ENCODE peak calls at places on chromosomes 12 and 14, in six cellular contexts. V, M, A, G, C and W are unnamed samples.

GRCh38 chr12:109617496-109617895 is 43.9 kb downstream of the MVK start:
- DNase-seq in C (no peak), G (no peak), M (no peak), A (no peak), V (no peak), W (no peak)

GRCh38 chr12:56257071-56257470 is 1.1 kb downstream of the ANKRD52 start:
- DNase-seq in M (no peak), C (no peak), G (no peak), V (no peak), A (no peak), W (no peak)

GRCh38 chr12:27646149-27646548 is 50.1 kb upstream of the REP15 start:
- DNase-seq in C (no peak), M (no peak), G (no peak), V (no peak), A (no peak), W (no peak)

GRCh38 chr12:75724913-75725312 is 213.5 kb upstream of the KRR1 start:
- DNase-seq in C (no peak), A (peak; percentile 86), V (peak; percentile 75), M (no peak), G (no peak), W (no peak)

GRCh38 chr14:53962954-53963490 is 6.4 kb upstream of the BMP4 start:
- DNase-seq in V (no peak), M (no peak), C (no peak), G (no peak), A (no peak), W (no peak)

GRCh38 chr14:99790201-99790977 is 2.8 kb upstream of the EML1 start:
- DNase-seq in V (no peak), G (no peak), A (no peak), C (no peak), M (no peak), W (no peak)

GRCh38 chr12:27818421-27818918 is 38.4 kb upstream of the MANSC4 start:
- DNase-seq in M (no peak), A (no peak), G (no peak), V (peak; percentile 15), C (no peak), W (no peak)

GRCh38 chr14:24634158-24634557 is at the start of gene GZMB:
- DNase-seq in M (peak; percentile 54), C (no peak), G (peak; percentile 37), V (no peak), A (peak; percentile 59), W (no peak)

GRCh38 chr12:119145367-119145766 is 33.4 kb upstream of the HSPB8 start:
- DNase-seq in V (no peak), M (no peak), G (no peak), A (no peak), C (peak; percentile 41), W (no peak)

GRCh38 chr12:122659579-122659978 is 43.6 kb downstream of the HCAR2 start:
- DNase-seq in G (no peak), A (no peak), M (no peak), C (no peak), V (no peak), W (no peak)

GRCh38 chr12:68056300-68056699 is 67.1 kb downstream of the IFNG-AS1 start:
- DNase-seq in G (peak; percentile 16), A (no peak), M (no peak), C (no peak), V (no peak), W (no peak)

GRCh38 chr12:116106870-116107269 is 170.6 kb downstream of the MED13L start:
- DNase-seq in G (no peak), A (no peak), V (no peak), C (no peak), M (no peak), W (no peak)

GRCh38 chr12:132451172-132451835 is 38.6 kb upstream of the FBRSL1 start:
- DNase-seq in C (no peak), G (peak; percentile 51), A (no peak), M (no peak), V (no peak), W (no peak)

GRCh38 chr12:71432936-71433335 is 6.7 kb upstream of the LGR5 start:
- DNase-seq in M (no peak), V (no peak), C (no peak), A (peak; percentile 84), G (no peak), W (no peak)

GRCh38 chr12:124480469-124481256 is 86.7 kb downstream of the NCOR2 start:
- DNase-seq in M (peak; percentile 15), C (no peak), A (no peak), V (no peak), G (peak; percentile 93), W (no peak)

GRCh38 chr12:101945361-101946232 is 68.2 kb downstream of the DRAM1 start:
- DNase-seq in C (no peak), V (peak; percentile 25), G (no peak), M (no peak), A (no peak), W (no peak)

GRCh38 chr14:69485261-69485660 is 733 bp downstream of the PLEKHD1 start:
- DNase-seq in G (no peak), M (no peak), V (no peak), C (no peak), A (no peak), W (no peak)

GRCh38 chr12:113472191-113473190 is 820 bp upstream of the LHX5 start:
- DNase-seq in C (no peak), A (no peak), G (no peak), V (no peak), M (no peak), W (no peak)

GRCh38 chr14:99566009-99566389 is 38.0 kb downstream of the CCDC85C start:
- DNase-seq in M (no peak), C (no peak), G (no peak), V (no peak), A (no peak), W (no peak)

GRCh38 chr12:115468087-115468510 is 784.1 kb upstream of the TBX3 start:
- DNase-seq in C (peak; percentile 43), M (no peak), G (peak; percentile 22), V (peak; percentile 16), A (peak; percentile 14), W (no peak)

GRCh38 chr12:131135311-131135785 is 181.6 kb downstream of the ADGRD1 start:
- DNase-seq in A (no peak), C (no peak), M (no peak), V (no peak), G (no peak), W (no peak)

GRCh38 chr14:68730811-68731425 is 61.9 kb downstream of the ZFP36L1 start:
- DNase-seq in A (no peak), C (peak; percentile 64), V (peak; percentile 11), G (no peak), M (no peak), W (no peak)

GRCh38 chr12:91778091-91778819 is 367.4 kb downstream of the BTG1 start:
- DNase-seq in A (no peak), V (no peak), C (no peak), G (peak; percentile 65), M (no peak), W (no peak)

GRCh38 chr12:123085730-123086487 is 65.0 kb downstream of the PITPNM2 start:
- DNase-seq in M (no peak), G (no peak), C (no peak), A (peak; percentile 93), V (no peak), W (no peak)

GRCh38 chr14:63323148-63323547 is 4.4 kb upstream of the GPHB5 start:
- DNase-seq in C (no peak), G (no peak), M (no peak), V (no peak), A (peak; percentile 55), W (no peak)

GRCh38 chr14:93522221-93522620 is 91.5 kb downstream of the UNC79 start:
- DNase-seq in G (no peak), V (no peak), M (no peak), A (no peak), C (no peak), W (no peak)

GRCh38 chr12:2376855-2377657 is 324.3 kb downstream of the CACNA1C start:
- DNase-seq in M (no peak), V (no peak), A (no peak), C (peak; percentile 81), G (no peak), W (no peak)

GRCh38 chr12:78725951-78726550 is 138.5 kb upstream of the SYT1 start:
- DNase-seq in M (no peak), C (no peak), V (no peak), A (no peak), G (no peak), W (no peak)

GRCh38 chr14:57066887-57067513 is 201.7 kb downstream of the EXOC5 start:
- DNase-seq in A (peak; percentile 37), G (peak; percentile 54), V (no peak), C (peak; percentile 49), M (no peak), W (no peak)

GRCh38 chr12:4030938-4031702 is 157.9 kb upstream of the PARP11 start:
- DNase-seq in V (peak; percentile 95), G (no peak), C (peak; percentile 99), A (peak; percentile 94), M (peak; percentile 65), W (peak; percentile 93)

GRCh38 chr14:59919582-59920377 is at the start of gene LRRC9:
- DNase-seq in C (peak; percentile 94), G (peak; percentile 5), V (no peak), A (no peak), M (peak; percentile 13), W (no peak)